ENCODE peak calls at places on chromosomes 1 and 21, in ten cellular contexts. U is CD8-positive, alpha-beta memory T cell; D is ovary; F is OCI-LY7; B is uterus; O is mucosa of descending colon; K is Caco-2; M is heart right ventricle; L is aorta; Y is psoas muscle. S is an unnamed sample.
A peak's percentile ranks its signal among the peaks of the same experiment; 100 is the strongest.

GRCh38 chr1:205918955-205919746 is 24.1 kb downstream of the SLC26A9 start:
- DNase-seq in O (peak; percentile 75), U (peak; percentile 48), Y (peak; percentile 86), B (peak; percentile 69), M (peak; percentile 71), K (peak; percentile 77), F (peak; percentile 69), L (peak; percentile 90), D (peak; percentile 75), S (peak; percentile 62)

GRCh38 chr21:25462517-25462971 is 144.7 kb downstream of the MRPL39 start:
- DNase-seq in K (no peak), L (no peak), Y (no peak), M (no peak), D (no peak), O (no peak), U (no peak), B (no peak), F (no peak), S (no peak)

GRCh38 chr1:162732566-162733335 is 57.8 kb upstream of the HSD17B7 start:
- DNase-seq in B (peak; percentile 40), U (no peak), K (no peak), F (no peak), D (peak; percentile 76), Y (no peak), O (no peak), M (peak; percentile 64), L (no peak), S (no peak)

GRCh38 chr21:36820176-36821031 is 121.5 kb downstream of the SIM2 start:
- DNase-seq in D (no peak), M (no peak), L (no peak), O (no peak), K (no peak), U (no peak), B (no peak), Y (no peak), F (no peak), S (no peak)

GRCh38 chr1:245716561-245716960 is 561.8 kb downstream of the KIF26B start:
- DNase-seq in K (no peak), D (no peak), B (no peak), O (no peak), F (no peak), U (no peak), L (no peak), Y (no peak), M (no peak), S (no peak)

GRCh38 chr1:216723274-216723780 is at the start of gene ESRRG:
- DNase-seq in U (no peak), D (peak; percentile 26), O (peak; percentile 60), M (peak; percentile 71), B (no peak), F (no peak), L (peak; percentile 70), Y (peak; percentile 70), K (peak; percentile 77), S (peak; percentile 91)

GRCh38 chr1:32714277-32714676 is 11.7 kb upstream of the SYNC start:
- DNase-seq in M (no peak), O (no peak), B (no peak), D (no peak), Y (no peak), L (no peak), U (no peak), F (no peak), K (peak; percentile 19), S (no peak)

GRCh38 chr1:232150770-232151548 is 479.0 kb downstream of the SIPA1L2 start:
- DNase-seq in F (no peak), O (no peak), D (no peak), M (no peak), Y (no peak), U (no peak), B (no peak), L (no peak), K (no peak), S (no peak)

DNA sequence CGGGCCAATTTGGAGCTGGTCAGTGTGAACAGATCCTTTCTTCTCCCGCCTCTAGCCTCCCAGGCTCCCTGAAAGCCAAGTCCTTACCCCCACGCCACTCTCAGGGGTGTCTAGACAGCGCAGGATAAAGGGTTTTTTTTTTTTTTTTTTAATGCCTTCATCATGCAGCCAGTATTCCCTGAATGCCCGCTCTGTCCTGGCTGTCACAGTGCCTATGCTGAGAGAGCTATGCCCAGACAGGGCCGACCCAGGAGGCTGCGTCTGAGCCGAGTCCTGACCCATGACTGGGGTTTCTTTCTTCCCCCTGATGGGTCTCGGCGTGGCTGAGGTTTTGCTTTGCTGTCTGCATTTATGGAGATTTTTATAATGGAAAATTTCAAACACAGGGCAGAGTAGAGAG is 18.3 kb downstream of the SPSB1 start:
- DNase-seq in D (no peak), Y (no peak), O (no peak), U (no peak), F (no peak), L (no peak), K (no peak), B (no peak), M (no peak), S (no peak)
- H3K4me1 ChIP-seq in D (peaks cover 28% of the 10 kb centered on the region), Y (peaks cover 9% of the 10 kb centered on the region), O (peaks cover 7% of the 10 kb centered on the region), U (no peaks in the 10 kb centered on the region), F (peaks cover 27% of the 10 kb centered on the region), L (no peaks in the 10 kb centered on the region), K (peaks cover 7% of the 10 kb centered on the region), B (no peaks in the 10 kb centered on the region), M (peaks cover 8% of the 10 kb centered on the region), S (no peaks in the 10 kb centered on the region)

DNA sequence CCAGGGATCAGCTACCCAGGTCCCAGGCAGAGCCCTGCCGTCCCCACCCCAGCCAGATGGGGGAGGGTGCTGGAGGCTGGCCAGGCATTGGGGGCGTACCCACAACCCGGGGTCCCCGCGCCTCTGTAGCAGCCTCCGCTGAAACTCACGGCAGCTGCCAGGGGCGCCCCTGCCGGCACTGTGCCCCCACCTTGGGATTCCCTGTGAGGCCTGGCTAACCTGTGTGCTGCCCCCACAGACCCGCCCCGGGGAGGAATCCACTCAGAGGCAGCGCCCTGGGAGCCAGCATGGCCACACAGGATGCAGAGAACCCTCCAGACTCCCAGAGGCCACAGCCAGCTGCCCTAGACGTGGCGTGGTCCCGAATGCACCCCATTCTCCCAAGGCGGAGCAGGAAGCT is 3.8 kb downstream of the DVL1 start:
- DNase-seq in F (no peak), O (no peak), U (no peak), K (no peak), L (no peak), D (no peak), B (no peak), Y (no peak), M (no peak), S (no peak)
- H3K4me3 ChIP-seq in F (no peak overlapping the region), O (no peak overlapping the region), U (no peak overlapping the region), K (no peak overlapping the region), L (no peak overlapping the region), D (no peak overlapping the region), B (no peak overlapping the region), Y (peak overlapping the region; percentile 73), M (no peak overlapping the region), S (no peak overlapping the region)

GRCh38 chr1:58895559-58896135 is 111.8 kb upstream of the JUN start:
- DNase-seq in D (no peak), O (peak; percentile 46), M (no peak), K (no peak), L (no peak), Y (no peak), F (no peak), U (no peak), B (no peak), S (no peak)
- H3K4me1 ChIP-seq in D (peaks cover 26% of the 10 kb centered on the region), O (peaks cover 70% of the 10 kb centered on the region), M (peaks cover 74% of the 10 kb centered on the region), K (peaks cover 35% of the 10 kb centered on the region), L (no peaks in the 10 kb centered on the region), Y (peaks cover 78% of the 10 kb centered on the region), F (no peaks in the 10 kb centered on the region), U (peaks cover 15% of the 10 kb centered on the region), B (no peaks in the 10 kb centered on the region), S (no peaks in the 10 kb centered on the region)

DNA sequence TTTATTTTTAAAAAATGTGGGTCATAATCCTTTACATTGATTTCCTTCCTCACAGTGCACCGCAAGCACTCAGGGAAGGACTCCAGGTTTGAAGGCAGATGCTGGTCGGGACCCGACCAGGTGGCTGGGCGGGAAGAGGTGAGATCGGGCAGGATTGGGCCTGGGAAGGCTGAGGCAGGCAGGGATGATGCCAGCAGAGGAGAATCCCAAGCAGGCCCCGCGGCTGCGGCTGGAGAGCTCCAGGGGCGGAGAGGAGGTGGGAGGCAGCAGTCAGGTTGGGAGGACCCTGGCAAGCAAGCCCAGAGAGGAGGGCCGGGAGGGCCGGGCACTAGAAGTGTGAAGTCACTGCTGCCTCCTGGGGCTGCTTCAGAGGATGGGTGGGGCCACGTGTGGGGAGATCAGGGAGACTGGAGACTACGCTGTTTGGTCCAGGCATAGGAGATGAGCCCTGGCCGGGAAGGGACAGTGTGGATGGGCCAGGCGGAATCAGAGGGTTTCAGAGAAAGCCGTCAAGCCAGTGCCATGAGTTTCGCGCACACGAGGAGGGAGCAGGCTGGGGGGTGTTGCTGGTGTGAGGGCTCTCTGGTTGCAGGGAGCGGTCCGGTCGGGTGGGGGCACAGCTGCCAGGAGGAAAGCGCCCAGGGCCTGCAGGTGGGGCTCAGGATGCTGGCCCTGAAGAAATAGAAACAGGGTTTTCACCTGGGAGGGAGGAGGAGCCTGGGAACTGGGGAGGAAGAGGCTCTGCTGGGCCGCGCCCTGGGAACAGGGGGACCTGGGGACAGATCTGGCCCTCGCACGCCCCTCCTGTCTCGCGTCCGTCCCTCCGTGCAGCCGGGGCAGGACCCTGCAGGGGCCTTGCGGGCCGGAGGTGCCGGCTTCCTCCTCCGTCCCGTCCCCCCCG is 890 bp upstream of the COL18A1 start:
- DNase-seq in Y (peak; percentile 73), O (peak; percentile 39), M (peak; percentile 62), D (peak; percentile 84), K (peak; percentile 52), U (no peak), B (peak; percentile 82), F (no peak), L (peak; percentile 92), S (no peak)
- H3K4me3 ChIP-seq in Y (peak overlapping the region; percentile 56), O (no peak overlapping the region), M (peak overlapping the region; percentile 54), D (peak overlapping the region; percentile 51), K (peak overlapping the region; percentile 78), U (no peak overlapping the region), B (peak overlapping the region; percentile 42), F (no peak overlapping the region), L (peak overlapping the region; percentile 48), S (peak overlapping the region; percentile 33)

DNA sequence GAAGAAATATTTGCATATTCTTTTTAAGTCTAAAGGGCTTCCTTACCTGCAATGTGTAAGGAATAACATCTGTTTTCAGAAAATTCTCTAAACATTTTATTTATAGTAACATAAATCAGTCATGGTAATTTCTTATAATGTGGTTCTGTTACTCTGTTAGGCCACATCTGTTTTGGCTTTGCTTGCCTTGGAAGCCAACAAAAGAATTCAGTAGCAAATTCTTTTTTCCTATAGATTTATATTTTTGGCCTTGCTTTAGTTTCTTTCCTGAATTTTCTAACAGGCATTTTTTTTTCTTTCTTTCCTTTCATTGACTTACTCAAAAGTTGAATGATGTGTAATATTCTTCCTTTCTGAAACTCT is 72.2 kb downstream of the OSBPL9 start:
- DNase-seq in B (no peak), K (no peak), L (no peak), U (no peak), M (no peak), F (no peak), Y (no peak), O (no peak), D (no peak), S (no peak)
- H3K4me1 ChIP-seq in B (peaks cover 17% of the 10 kb centered on the region), K (peaks cover 18% of the 10 kb centered on the region), L (peaks cover 4% of the 10 kb centered on the region), U (no peaks in the 10 kb centered on the region), M (peaks cover 28% of the 10 kb centered on the region), F (no peaks in the 10 kb centered on the region), Y (peaks cover 69% of the 10 kb centered on the region), O (no peaks in the 10 kb centered on the region), D (peaks cover 9% of the 10 kb centered on the region), S (peaks cover 14% of the 10 kb centered on the region)

DNA sequence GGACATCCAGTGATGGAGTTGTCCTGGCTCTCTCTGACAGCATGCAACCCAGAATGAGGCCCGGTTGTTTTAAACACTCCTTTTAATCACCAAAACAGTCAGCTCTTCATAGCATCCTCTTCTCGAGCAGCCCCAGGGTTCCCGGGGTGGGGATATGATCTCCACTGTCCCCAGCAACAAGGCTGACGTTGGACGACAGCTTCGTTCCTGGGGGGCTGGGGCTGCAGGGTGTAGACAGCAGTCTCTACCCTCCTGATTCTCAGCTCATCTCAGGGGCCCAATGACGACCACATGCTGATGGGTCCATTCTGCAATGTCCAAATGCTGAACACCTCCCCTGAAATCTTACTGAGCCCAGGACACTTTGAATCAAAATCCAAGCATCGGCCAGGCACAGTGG is 27.0 kb downstream of the TRIM11 start:
- DNase-seq in B (no peak), F (no peak), Y (peak; percentile 20), U (no peak), L (peak; percentile 62), O (peak; percentile 5), D (peak; percentile 28), M (no peak), K (no peak), S (no peak)
- H3K4me3 ChIP-seq in B (no peak overlapping the region), F (no peak overlapping the region), Y (no peak overlapping the region), U (no peak overlapping the region), L (no peak overlapping the region), O (no peak overlapping the region), D (no peak overlapping the region), M (no peak overlapping the region), K (no peak overlapping the region), S (no peak overlapping the region)